ENCODE peak calls at places on chromosomes 13 and 19, in five cellular contexts. I, R, C, V and F are unnamed samples.

GRCh38 chr13:73985789-73986188 is 148.4 kb downstream of the KLF12 start:
- DNase-seq in C (no peak), V (no peak), I (no peak), R (no peak), F (no peak)

GRCh38 chr13:25588336-25589060 is 216.7 kb downstream of the ATP8A2 start:
- DNase-seq in I (peak; percentile 79), C (no peak), V (no peak), R (no peak), F (no peak)

GRCh38 chr19:1941146-1942077 is at the start of gene CSNK1G2:
- DNase-seq in C (no peak), R (no peak), I (peak; percentile 84), V (no peak), F (no peak)

GRCh38 chr13:32736648-32737047 is 150.4 kb downstream of the PDS5B start:
- DNase-seq in R (no peak), V (no peak), C (no peak), I (no peak), F (no peak)

GRCh38 chr19:18729933-18730530 is 46.6 kb downstream of the CRTC1 start:
- DNase-seq in R (no peak), C (no peak), V (no peak), I (no peak), F (no peak)

GRCh38 chr13:20146381-20146780 is 14.5 kb downstream of the GJA3 start:
- DNase-seq in R (no peak), V (no peak), I (no peak), C (no peak), F (no peak)

GRCh38 chr13:72463561-72463960 is 263.9 kb downstream of the MZT1 start:
- DNase-seq in C (no peak), V (no peak), I (no peak), R (no peak), F (no peak)

GRCh38 chr19:31626941-31627340 is 277.7 kb upstream of the TSHZ3 start:
- DNase-seq in I (no peak), C (no peak), V (no peak), R (no peak), F (no peak)

GRCh38 chr13:54492995-54493394 is 1464.4 kb downstream of the OLFM4 start:
- DNase-seq in I (no peak), R (no peak), V (no peak), C (no peak), F (no peak)